ENCODE peak calls at places on chromosomes 16 and 17, in six cellular contexts. V, U, Z, Q, C and D are unnamed samples.

GRCh38 chr16:14310519-14310991 is 239.4 kb downstream of the MRTFB start:
- DNase-seq in Q (no peak), U (no peak), V (peak; percentile 50), Z (peak; percentile 86), C (no peak), D (peak; percentile 44)

GRCh38 chr16:89572478-89573205 is 2.9 kb upstream of the CPNE7 start:
- DNase-seq in V (no peak), C (no peak), Q (no peak), U (no peak), Z (no peak), D (no peak)

GRCh38 chr16:1707193-1707790 is 1.3 kb downstream of the MAPK8IP3 start:
- DNase-seq in Z (no peak), C (no peak), Q (no peak), U (no peak), V (peak; percentile 40), D (no peak)

GRCh38 chr16:88047462-88047861 is 96.2 kb downstream of the BANP start:
- DNase-seq in U (no peak), Z (no peak), C (no peak), Q (no peak), V (no peak), D (no peak)

GRCh38 chr16:55508941-55509920 is at the start of gene LPCAT2:
- DNase-seq in C (peak; percentile 88), U (peak; percentile 90), V (peak; percentile 84), Z (no peak), Q (peak; percentile 87), D (peak; percentile 86)

GRCh38 chr17:61361084-61361483 is 38.6 kb upstream of the TBX2 start:
- DNase-seq in C (no peak), Z (no peak), Q (peak; percentile 61), U (no peak), V (peak; percentile 84), D (no peak)

GRCh38 chr16:51193879-51194278 is 42.8 kb upstream of the SALL1 start:
- DNase-seq in Q (no peak), U (no peak), Z (no peak), C (no peak), V (no peak), D (no peak)

GRCh38 chr17:50201226-50201854 is at the start of gene COL1A1:
- DNase-seq in U (peak; percentile 96), C (peak; percentile 93), V (peak; percentile 90), Q (no peak), Z (no peak), D (peak; percentile 72)

GRCh38 chr16:797120-797420 is 3.5 kb downstream of the GNG13 start:
- DNase-seq in V (no peak), Z (no peak), Q (no peak), C (no peak), U (no peak), D (no peak)

GRCh38 chr17:16100737-16101400 is 101.2 kb downstream of the TTC19 start:
- DNase-seq in U (no peak), C (no peak), Q (no peak), Z (no peak), V (no peak), D (no peak)

GRCh38 chr16:11564046-11564926 is 22.4 kb downstream of the LITAF start:
- DNase-seq in U (no peak), C (no peak), Z (no peak), V (no peak), Q (no peak), D (no peak)

GRCh38 chr16:11401161-11402050 is 56.1 kb downstream of the RMI2 start:
- DNase-seq in V (no peak), U (peak; percentile 56), C (no peak), Z (no peak), Q (peak; percentile 81), D (no peak)

GRCh38 chr17:82970067-82970466 is 109.3 kb upstream of the METRNL start:
- DNase-seq in C (no peak), Z (no peak), V (no peak), U (no peak), Q (no peak), D (no peak)

GRCh38 chr17:27782791-27783206 is 17.5 kb downstream of the NOS2 start:
- DNase-seq in V (no peak), Q (no peak), U (no peak), Z (no peak), C (no peak), D (no peak)

GRCh38 chr17:2704890-2705248 is 6.7 kb downstream of the CLUH start:
- DNase-seq in Z (no peak), C (no peak), Q (no peak), V (no peak), U (no peak), D (no peak)

GRCh38 chr16:71423016-71423415 is 18.8 kb downstream of the TLE7 start:
- DNase-seq in Z (no peak), C (no peak), Q (no peak), V (no peak), U (no peak), D (no peak)

GRCh38 chr17:80099291-80100034 is 1.9 kb upstream of the GAA start:
- DNase-seq in Z (no peak), U (no peak), V (no peak), C (no peak), Q (no peak), D (no peak)

GRCh38 chr17:48586355-48586924 is 3.6 kb downstream of the HOXB3 start:
- DNase-seq in C (no peak), Z (no peak), U (no peak), Q (no peak), V (peak; percentile 41), D (no peak)

GRCh38 chr16:2987854-2988253 is 7.6 kb upstream of the PKMYT1 start:
- DNase-seq in V (no peak), C (no peak), U (no peak), Z (no peak), Q (peak; percentile 51), D (no peak)

GRCh38 chr16:89020068-89020924 is 43.3 kb upstream of the CBFA2T3 start:
- DNase-seq in Q (no peak), U (no peak), C (peak; percentile 77), Z (peak; percentile 59), V (no peak), D (no peak)

GRCh38 chr16:11052080-11052808 is 107.9 kb downstream of the CLEC16A start:
- DNase-seq in Z (peak; percentile 61), C (no peak), V (no peak), U (no peak), Q (no peak), D (peak; percentile 41)

GRCh38 chr17:38881600-38882191 is 11.8 kb downstream of the LASP1 start:
- DNase-seq in U (peak; percentile 87), C (no peak), V (peak; percentile 48), Z (no peak), Q (no peak), D (peak; percentile 60)

GRCh38 chr17:45221081-45221996 is at the start of gene FMNL1:
- DNase-seq in V (no peak), Q (peak; percentile 64), U (no peak), C (no peak), Z (no peak), D (peak; percentile 75)

GRCh38 chr17:78585231-78585630 is 8.0 kb upstream of the DNAH17 start:
- DNase-seq in U (no peak), Q (no peak), V (no peak), Z (no peak), C (no peak), D (no peak)

GRCh38 chr16:19718624-19718965 is 524 bp downstream of the IQCK start:
- DNase-seq in Q (no peak), V (peak; percentile 9), Z (no peak), U (no peak), C (no peak), D (no peak)

GRCh38 chr17:77366206-77366557 is 225.4 kb downstream of the SEC14L1 start:
- DNase-seq in Z (no peak), U (peak; percentile 14), C (no peak), V (peak; percentile 46), Q (no peak), D (no peak)

GRCh38 chr16:4465977-4466779 is 8.2 kb downstream of the NMRAL1 start:
- DNase-seq in Q (no peak), C (no peak), Z (no peak), U (no peak), V (no peak), D (peak; percentile 25)
- TF ChIP-seq POLR2A in Q (no peak), C (no peak), Z (peak; percentile 25), U (no peak), V (no peak), D (no peak)

DNA sequence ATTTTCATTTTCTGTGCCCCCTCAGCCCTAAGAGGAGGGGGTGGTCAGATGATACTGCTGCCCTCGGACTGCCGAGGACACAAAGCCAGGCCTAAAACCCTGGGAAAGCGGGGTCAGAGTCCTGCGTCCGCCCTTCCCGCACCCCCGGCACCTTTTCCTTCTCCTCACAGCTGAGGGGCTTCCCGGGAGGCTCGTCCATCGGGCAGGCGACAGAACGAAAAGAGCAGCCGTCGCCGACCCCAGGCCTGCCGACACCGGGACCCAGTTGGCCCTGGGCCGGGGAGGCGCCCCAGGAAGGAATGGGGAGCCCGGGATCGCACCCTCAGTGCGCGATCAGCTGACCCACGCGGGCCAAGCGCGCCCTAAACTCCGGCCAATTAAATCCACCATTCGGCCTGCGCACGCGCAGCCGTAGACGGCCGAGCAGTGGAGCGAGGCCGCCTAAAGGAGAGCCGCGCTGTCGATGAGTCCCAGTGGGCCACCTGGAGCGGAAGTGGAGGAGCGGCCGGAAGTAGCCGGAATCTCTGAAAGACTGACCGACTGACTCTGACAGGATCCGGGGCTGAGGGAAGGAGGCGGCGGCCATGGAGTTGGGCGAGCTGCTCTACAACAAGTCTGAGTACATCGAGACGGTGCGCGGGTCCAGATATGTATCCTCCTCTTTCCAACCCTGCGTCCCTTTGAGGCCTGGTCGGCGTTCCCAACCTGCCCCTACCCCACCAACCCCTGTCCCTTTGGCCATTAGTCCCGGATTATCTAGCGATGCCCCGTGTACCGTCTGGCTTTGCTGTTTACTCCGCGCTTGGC is at the start of the genes DCTN5 and PALB2:
- DNase-seq in U (peak; percentile 84), C (peak; percentile 96), V (peak; percentile 92), Q (peak; percentile 78), Z (peak; percentile 83), D (peak; percentile 94)
- TF ChIP-seq POLR2A in U (no peak), C (no peak), V (peak; percentile 60), Q (peak; percentile 48), Z (peak; percentile 85), D (peak; percentile 45)

GRCh38 chr17:81192386-81193050 is 26.5 kb upstream of the AATK start:
- DNase-seq in Z (no peak), C (no peak), U (no peak), Q (no peak), V (no peak), D (no peak)
- TF ChIP-seq POLR2A in Z (no peak), C (no peak), U (no peak), Q (no peak), V (no peak), D (no peak)

GRCh38 chr17:40648326-40648968 is 829 bp upstream of the SMARCE1 start:
- DNase-seq in Z (no peak), Q (no peak), U (no peak), V (peak; percentile 19), C (no peak), D (no peak)
- TF ChIP-seq POLR2A in Z (no peak), Q (peak; percentile 1), U (no peak), V (no peak), C (no peak), D (no peak)